ENCODE peak calls at places on chromosomes 1 and 21, in six cellular contexts. H is body of pancreas; X is ascending aorta; Q is Caki2; G is activated CD4-positive, CD25-positive, alpha-beta regulatory T cell; A is activated CD4-positive, alpha-beta T cell treated with anti-CD3 and anti-CD28 coated beads for 36 hours. M is an unnamed sample.

GRCh38 chr1:236795757-236796719 is 946 bp downstream of the MTR start:
- DNase-seq in H (no peak), X (no peak), Q (peak), G (no peak), A (peak), M (no peak)

GRCh38 chr1:23444104-23444533 is 19.6 kb upstream of the TCEA3 start:
- DNase-seq in H (peak), X (peak), Q (no peak), G (no peak), A (no peak), M (no peak)

GRCh38 chr1:115781343-115781742 is 12.8 kb upstream of the CASQ2 start:
- DNase-seq in H (no peak), X (no peak), Q (no peak), G (no peak), A (no peak), M (no peak)

GRCh38 chr1:59499273-59499955 is 202.5 kb downstream of the FGGY start:
- DNase-seq in H (no peak), X (no peak), Q (peak), G (no peak), A (no peak), M (no peak)

GRCh38 chr21:45248893-45249381 is 38.8 kb downstream of the POFUT2 start:
- DNase-seq in H (peak), X (peak), Q (no peak), G (no peak), A (no peak), M (no peak)

GRCh38 chr1:230796626-230797025 is 49.4 kb downstream of the CAPN9 start:
- DNase-seq in H (no peak), X (no peak), Q (no peak), G (no peak), A (no peak), M (no peak)

GRCh38 chr1:23543707-23544443 is 12.8 kb upstream of the E2F2 start:
- DNase-seq in H (no peak), X (no peak), Q (peak), G (no peak), A (no peak), M (no peak)

GRCh38 chr1:176850871-176851270 is 313.6 kb downstream of the ASTN1 start:
- DNase-seq in H (no peak), X (no peak), Q (no peak), G (no peak), A (no peak), M (no peak)

GRCh38 chr21:43921602-43921978 is 56.6 kb downstream of the AGPAT3 start:
- DNase-seq in H (no peak), X (no peak), Q (no peak), G (no peak), A (peak), M (no peak)

GRCh38 chr1:203289281-203289981 is 15.9 kb upstream of the BTG2 start:
- DNase-seq in H (peak), X (no peak), Q (no peak), G (peak), A (peak), M (no peak)

GRCh38 chr1:33322870-33323585 is 2.1 kb upstream of the A3GALT2 start:
- DNase-seq in H (no peak), X (no peak), Q (peak), G (no peak), A (no peak), M (no peak)

M was measured in nephron progenitor cell.